ENCODE peak calls at places on chromosomes 13 and 19, in five cellular contexts. J is PC-9, H is endodermal cell, V is thoracic aorta, K is stomach. T is an unnamed sample.

GRCh38 chr13:28047784-28048388 is 52.5 kb downstream of the FLT3 start:
- DNase-seq in H (no peak), V (no peak), K (no peak), J (no peak), T (no peak)

GRCh38 chr13:98802999-98803666 is 50.7 kb upstream of the SLC15A1 start:
- DNase-seq in V (no peak), K (no peak), H (no peak), J (no peak), T (peak; percentile 23)

GRCh38 chr19:15316498-15316897 is 15.8 kb downstream of the BRD4 start:
- DNase-seq in K (no peak), J (no peak), H (no peak), V (no peak), T (no peak)

GRCh38 chr13:101711307-101712025 is 259.0 kb downstream of the ITGBL1 start:
- DNase-seq in J (no peak), H (no peak), V (no peak), K (no peak), T (no peak)

GRCh38 chr13:83220241-83220640 is 662.0 kb downstream of the SLITRK1 start:
- DNase-seq in H (no peak), K (no peak), J (no peak), V (no peak), T (no peak)

GRCh38 chr13:23570931-23571330 is 719 bp downstream of the TNFRSF19 start:
- DNase-seq in J (no peak), V (no peak), H (no peak), K (no peak), T (no peak)

GRCh38 chr19:54620464-54620863 is 9.8 kb upstream of the LILRB1 start:
- DNase-seq in H (no peak), K (no peak), J (no peak), V (no peak), T (no peak)

GRCh38 chr19:4449022-4449825 is 8.4 kb downstream of the UBXN6 start:
- DNase-seq in V (no peak), H (no peak), J (no peak), K (no peak), T (no peak)

GRCh38 chr13:101181076-101181685 is 235.1 kb downstream of the NALCN start:
- DNase-seq in V (no peak), K (no peak), H (no peak), J (no peak), T (no peak)

GRCh38 chr13:93098972-93099371 is 127.6 kb upstream of the GPC6 start:
- DNase-seq in J (no peak), V (no peak), H (no peak), K (peak; percentile 44), T (no peak)

GRCh38 chr19:31627824-31628223 is 278.6 kb upstream of the TSHZ3 start:
- DNase-seq in H (no peak), J (no peak), K (no peak), V (no peak), T (no peak)

GRCh38 chr13:100983111-100983510 is 308.5 kb upstream of the TMTC4 start:
- DNase-seq in V (no peak), J (no peak), H (no peak), K (no peak), T (no peak)

GRCh38 chr13:46571189-46571901 is 18.4 kb downstream of the LRCH1 start:
- DNase-seq in H (no peak), K (no peak), V (no peak), J (no peak), T (no peak)

GRCh38 chr13:113898391-113898790 is 34.5 kb upstream of the GAS6 start:
- DNase-seq in K (no peak), H (no peak), V (no peak), J (no peak), T (peak; percentile 16)

GRCh38 chr13:90902255-90902654 is 445.2 kb upstream of the MIR17HG start:
- DNase-seq in H (no peak), V (no peak), K (no peak), J (no peak), T (no peak)

GRCh38 chr19:33214621-33215020 is 11.0 kb downstream of the SLC7A10 start:
- DNase-seq in H (peak; percentile 86), V (no peak), J (no peak), K (no peak), T (no peak)

GRCh38 chr19:1000095-1000494 is at the start of gene GRIN3B:
- DNase-seq in J (peak; percentile 59), K (peak; percentile 60), V (no peak), H (peak; percentile 95), T (peak; percentile 70)

GRCh38 chr13:60584976-60585375 is 188.0 kb downstream of the TDRD3 start:
- DNase-seq in V (no peak), K (no peak), J (peak; percentile 61), H (peak; percentile 81), T (no peak)

GRCh38 chr13:41608779-41609178 is 151.4 kb downstream of the RGCC start:
- DNase-seq in K (no peak), H (no peak), V (no peak), J (no peak), T (no peak)

GRCh38 chr19:47095707-47096704 is 17.6 kb downstream of the ZC3H4 start:
- DNase-seq in K (peak; percentile 97), H (peak; percentile 42), J (peak; percentile 98), V (no peak), T (peak; percentile 91)

GRCh38 chr13:52459668-52460067 is 4.4 kb downstream of the CKAP2 start:
- DNase-seq in V (no peak), K (no peak), J (no peak), H (no peak), T (no peak)

GRCh38 chr13:30763786-30764440 is 28.6 kb downstream of the ALOX5AP start:
- DNase-seq in H (no peak), V (no peak), K (no peak), J (no peak), T (no peak)

GRCh38 chr19:4712771-4713170 is 10.9 kb downstream of the DPP9 start:
- DNase-seq in J (no peak), H (no peak), V (no peak), K (no peak), T (no peak)

GRCh38 chr19:35142531-35143230 is 374 bp upstream of the FXYD7 start:
- DNase-seq in V (no peak), K (peak; percentile 64), H (peak; percentile 94), J (peak; percentile 69), T (no peak)

GRCh38 chr13:112254900-112255299 is 121.3 kb upstream of the SPACA7 start:
- DNase-seq in K (no peak), H (no peak), J (no peak), V (no peak), T (peak; percentile 22)

GRCh38 chr19:34336781-34337271 is 28.2 kb upstream of the GPI start:
- DNase-seq in J (peak; percentile 19), H (no peak), V (no peak), K (no peak), T (no peak)

GRCh38 chr19:3413796-3414327 is 47.5 kb downstream of the NFIC start:
- DNase-seq in V (no peak), K (no peak), H (no peak), J (no peak), T (no peak)

GRCh38 chr19:32651729-32652140 is 23.2 kb downstream of the ANKRD27 start:
- DNase-seq in V (no peak), H (peak; percentile 91), J (no peak), K (peak; percentile 30), T (no peak)

GRCh38 chr19:9329999-9330398 is 6.0 kb downstream of the ZNF559 start:
- DNase-seq in K (no peak), H (no peak), V (no peak), J (no peak), T (no peak)

GRCh38 chr19:45092747-45093678 is at the start of gene PPP1R37:
- DNase-seq in H (peak; percentile 97), V (peak; percentile 75), K (peak; percentile 95), J (peak; percentile 90), T (peak; percentile 95)

GRCh38 chr13:28137556-28137955 is 789 bp upstream of the PAN3 start:
- DNase-seq in V (no peak), J (no peak), K (no peak), H (no peak), T (no peak)

GRCh38 chr19:10389863-10390262 is 9.5 kb upstream of the TYK2 start:
- DNase-seq in H (peak; percentile 79), K (no peak), V (no peak), J (no peak), T (no peak)

GRCh38 chr19:27762933-27763332 is 1450.0 kb downstream of the UQCRFS1 start:
- DNase-seq in J (no peak), H (peak; percentile 3), V (no peak), K (no peak), T (no peak)

GRCh38 chr13:20503088-20504083 is 22.3 kb downstream of the CRYL1 start:
- DNase-seq in H (no peak), J (no peak), V (no peak), K (no peak), T (no peak)

GRCh38 chr13:20501548-20501947 is 24.1 kb downstream of the CRYL1 start:
- DNase-seq in K (no peak), V (no peak), H (no peak), J (no peak), T (no peak)

GRCh38 chr13:20512042-20512683 is 13.5 kb downstream of the CRYL1 start:
- DNase-seq in J (no peak), H (peak; percentile 88), K (no peak), V (no peak), T (no peak)

GRCh38 chr13:20505405-20506366 is 20.0 kb downstream of the CRYL1 start:
- DNase-seq in H (no peak), K (no peak), J (no peak), V (no peak), T (no peak)

GRCh38 chr13:20506676-20507075 is 19.0 kb downstream of the CRYL1 start:
- DNase-seq in H (no peak), K (no peak), J (no peak), V (no peak), T (no peak)
- H3K27ac ChIP-seq in H (no peak overlapping the region), K (no peak overlapping the region), J (no peak overlapping the region), V (no peak overlapping the region), T (no peak overlapping the region)

GRCh38 chr13:109427695-109428094 is 358.7 kb downstream of the IRS2 start:
- DNase-seq in J (no peak), H (no peak), V (no peak), K (no peak), T (no peak)
- H3K4me3 ChIP-seq in J (no peak overlapping the region), H (no peak overlapping the region), V (no peak overlapping the region), K (no peak overlapping the region), T (no peak overlapping the region)

GRCh38 chr19:8306235-8307054 is 1.7 kb downstream of the CD320 start:
- DNase-seq in V (no peak), H (no peak), K (peak; percentile 25), J (no peak), T (peak; percentile 24)
- H3K36me3 ChIP-seq in V (peaks cover 11% of the 10 kb centered on the region), H (peaks cover 29% of the 10 kb centered on the region), K (peaks cover 41% of the 10 kb centered on the region), J (peaks cover 5% of the 10 kb centered on the region), T (peaks cover 15% of the 10 kb centered on the region)

DNA sequence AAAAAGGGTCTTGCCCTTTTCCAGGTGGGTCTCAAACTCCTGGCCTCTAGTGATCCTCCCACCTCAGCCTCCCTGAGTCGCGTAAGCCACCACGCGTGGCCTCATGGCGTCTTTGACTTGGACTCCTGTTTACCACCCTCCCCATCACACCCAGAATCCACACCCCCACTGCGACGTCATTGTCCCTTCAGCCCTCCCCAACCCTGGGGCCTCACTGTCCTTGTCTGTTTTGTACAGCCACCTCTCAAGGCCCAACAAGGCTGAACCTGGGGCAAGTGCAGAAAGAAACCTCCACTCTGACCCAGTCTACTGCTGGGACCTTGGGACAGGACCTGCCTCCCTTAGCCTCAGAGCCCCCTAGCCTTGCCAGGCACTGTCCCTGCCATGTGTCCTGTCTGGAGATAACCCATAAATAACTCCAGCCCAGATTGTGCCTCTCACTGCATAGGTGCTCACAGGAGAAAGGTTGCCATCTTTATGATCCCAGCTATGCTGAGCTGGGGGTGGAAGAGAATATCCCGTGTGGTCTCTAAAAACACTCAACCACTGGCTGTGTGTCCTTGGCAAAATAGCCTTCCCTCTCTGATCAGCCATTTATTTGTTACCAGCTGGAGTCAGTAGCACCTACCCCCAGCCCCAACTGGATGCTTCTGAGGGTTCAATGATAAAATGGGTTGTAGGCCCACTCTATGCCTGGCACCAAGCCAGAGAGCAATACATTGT is 1.8 kb upstream of the IFI30 start:
- DNase-seq in J (no peak), K (no peak), V (no peak), H (no peak), T (no peak)
- H3K27ac ChIP-seq in J (no peak overlapping the region), K (no peak overlapping the region), V (no peak overlapping the region), H (no peak overlapping the region), T (no peak overlapping the region)